ENCODE peak calls at places on chromosomes 12 and 14, in four cellular contexts. M is heart left ventricle, L is transverse colon, C is endothelial cell of umbilical vein. F is an unnamed sample.

GRCh38 chr12:65824314-65824563 is at the start of gene HMGA2:
- DNase-seq in L (no peak), M (peak), C (peak), F (no peak)

GRCh38 chr12:31715283-31715825 is 13.5 kb downstream of the AMN1 start:
- DNase-seq in M (no peak), L (no peak), C (peak), F (no peak)

GRCh38 chr14:51805541-51805940 is 54.9 kb upstream of the GNG2 start:
- DNase-seq in C (no peak), L (no peak), M (no peak), F (no peak)

GRCh38 chr12:115322275-115322674 is 638.3 kb upstream of the TBX3 start:
- DNase-seq in L (no peak), M (no peak), C (no peak), F (no peak)

GRCh38 chr12:123532808-123533649 is 490 bp downstream of the RILPL1 start:
- DNase-seq in C (peak), L (peak), M (peak), F (peak)

GRCh38 chr12:69007166-69007857 is 74.3 kb upstream of the CPM start:
- DNase-seq in L (peak), C (no peak), M (no peak), F (peak)

GRCh38 chr14:104726600-104727451 is 2.8 kb downstream of the ADSS1 start:
- DNase-seq in L (no peak), C (no peak), M (no peak), F (no peak)

GRCh38 chr14:103378042-103378854 is 7.0 kb upstream of the MARK3 start:
- DNase-seq in C (no peak), M (no peak), L (no peak), F (peak)

GRCh38 chr14:23376477-23377200 is at the start of gene CMTM5:
- DNase-seq in M (no peak), L (no peak), C (no peak), F (no peak)

GRCh38 chr14:69988979-69989378 is 109.8 kb downstream of the SMOC1 start:
- DNase-seq in C (no peak), M (no peak), L (no peak), F (no peak)

GRCh38 chr14:34322940-34323418 is 139.1 kb downstream of the SPTSSA start:
- DNase-seq in M (peak), L (peak), C (peak), F (peak)

GRCh38 chr12:541676-542289 is 82.0 kb downstream of the B4GALNT3 start:
- DNase-seq in L (no peak), M (no peak), C (no peak), F (peak)

GRCh38 chr12:51371295-51371953 is 19.8 kb downstream of the GALNT6 start:
- DNase-seq in C (peak), L (peak), M (no peak), F (peak)

GRCh38 chr12:92403210-92404175 is 257.8 kb upstream of the BTG1 start:
- DNase-seq in C (no peak), L (peak), M (no peak), F (no peak)
- TF ChIP-seq POLR2A in C (no peak), L (peak), M (no peak), F (no peak)

DNA sequence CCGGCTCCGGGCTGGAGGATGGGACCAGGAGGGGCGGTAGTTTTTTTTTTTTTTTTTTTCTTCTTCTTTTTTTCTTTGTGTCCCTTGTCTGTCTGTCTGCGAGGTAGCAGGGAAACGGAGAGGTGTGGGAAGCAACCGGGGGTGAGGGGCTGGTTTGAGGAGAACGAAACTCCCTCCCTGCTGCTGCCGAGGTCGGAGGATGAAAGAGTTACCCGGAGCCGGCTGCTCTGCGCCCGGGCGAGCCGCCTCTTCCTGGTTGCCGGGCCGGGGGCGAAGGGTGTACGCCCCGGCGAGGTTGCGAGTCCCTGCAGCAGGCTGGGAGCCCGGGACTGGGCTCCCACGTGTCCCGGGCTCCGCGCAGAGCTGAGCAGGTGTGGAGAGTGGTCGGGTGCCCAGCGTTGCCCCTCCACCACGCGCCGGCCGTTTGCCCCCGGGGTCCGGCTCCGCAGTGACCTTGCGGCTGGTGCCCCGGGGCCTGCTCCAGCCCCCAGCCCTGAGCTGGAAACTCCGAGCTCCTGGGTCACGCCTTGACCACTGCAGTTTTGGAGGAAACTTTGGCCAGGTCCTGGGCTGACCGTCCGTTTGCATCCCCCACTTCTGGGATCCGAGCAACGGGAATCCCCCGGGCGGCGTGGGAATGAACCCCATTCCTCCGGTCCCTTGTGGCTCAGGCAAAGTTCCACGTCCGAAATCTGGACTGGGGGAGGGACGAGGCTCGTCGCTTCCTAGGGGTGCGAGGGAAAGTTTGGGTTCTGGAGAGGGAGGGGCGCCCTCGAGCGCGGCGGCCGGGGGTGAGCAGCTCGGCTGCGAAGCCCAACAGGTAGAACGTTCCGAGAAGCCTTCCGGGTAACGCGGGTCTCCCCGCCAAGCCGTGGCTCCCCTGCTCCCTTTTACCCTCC is 1.2 kb downstream of the CHST11 start:
- DNase-seq in C (peak), L (peak), M (peak), F (peak)
- TF ChIP-seq POLR2A in C (no peak), L (no peak), M (no peak), F (no peak)

GRCh38 chr14:72603639-72604038 is 290.3 kb downstream of the DPF3 start:
- DNase-seq in M (no peak), L (no peak), C (no peak), F (no peak)
- TF ChIP-seq POLR2A in M (no peak), L (no peak), C (no peak), F (no peak)

GRCh38 chr14:75342762-75343599 is 64.4 kb downstream of the FOS start:
- DNase-seq in M (no peak), C (no peak), L (no peak), F (no peak)

GRCh38 chr14:75343914-75344313 is 65.3 kb downstream of the FOS start:
- DNase-seq in L (no peak), M (no peak), C (no peak), F (no peak)

GRCh38 chr14:75339059-75339458 is 60.4 kb downstream of the FOS start:
- DNase-seq in C (no peak), M (no peak), L (no peak), F (no peak)

GRCh38 chr14:75341639-75342038 is 63.0 kb downstream of the FOS start:
- DNase-seq in M (no peak), C (no peak), L (no peak), F (no peak)

DNA sequence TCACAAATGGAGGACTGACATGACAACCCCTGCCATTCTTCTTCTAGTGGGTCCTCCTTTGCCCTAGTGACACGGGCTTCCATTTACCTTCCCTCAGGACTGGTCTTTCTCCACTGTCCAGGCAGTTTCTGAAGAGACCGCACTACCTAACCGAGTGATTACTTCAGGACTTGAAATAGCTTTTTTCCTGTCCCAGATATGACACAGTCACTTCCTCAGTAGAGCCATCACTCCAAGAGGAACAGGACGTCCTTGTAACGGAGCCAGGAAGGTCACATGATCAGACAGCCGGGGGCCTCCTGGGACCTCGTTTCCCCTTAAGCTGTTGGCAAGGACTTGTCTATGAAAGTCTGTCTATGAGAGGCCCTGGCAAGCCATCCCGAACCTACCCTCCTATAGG is 62.3 kb downstream of the FOS start:
- DNase-seq in C (peak), L (peak), M (peak), F (peak)
- TF ChIP-seq POLR2A in C (no peak), L (peak), M (peak), F (no peak)

GRCh38 chr12:110670161-110670701 is 18.7 kb downstream of the HVCN1 start:
- DNase-seq in M (no peak), L (no peak), C (no peak), F (no peak)

GRCh38 chr12:110666892-110667291 is 22.0 kb downstream of the HVCN1 start:
- DNase-seq in L (no peak), M (no peak), C (no peak), F (no peak)

GRCh38 chr12:110668480-110669192 is 20.3 kb downstream of the HVCN1 start:
- DNase-seq in L (no peak), M (no peak), C (no peak), F (no peak)

GRCh38 chr12:110667671-110668070 is 21.2 kb downstream of the HVCN1 start:
- DNase-seq in L (no peak), M (no peak), C (no peak), F (no peak)

GRCh38 chr12:110669193-110669502 is 19.8 kb downstream of the HVCN1 start:
- DNase-seq in C (no peak), L (no peak), M (no peak), F (no peak)
- TF ChIP-seq POLR2A in C (no peak), L (no peak), M (no peak), F (no peak)

GRCh38 chr12:55929306-55929791 is 1.6 kb upstream of the DGKA start:
- DNase-seq in C (no peak), M (peak), L (peak), F (no peak)
- TF ChIP-seq POLR2A in C (no peak), M (no peak), L (peak), F (no peak)

GRCh38 chr12:121240484-121241202 is 30.7 kb downstream of the P2RX4 start:
- DNase-seq in M (peak), C (no peak), L (peak), F (peak)
- TF ChIP-seq POLR2A in M (no peak), C (no peak), L (peak), F (no peak)